ENCODE peak calls at places on chromosomes 11 and 22, in ten cellular contexts. G is activated T-helper 1 cell treated with anti-CD3 and anti-CD28 coated beads, Interleukin-12 subunit alpha, Interleukin-12 subunit beta, Interleukin-2, Interleukin-4 antibody, amounts not matched to agents 30 ng/mL and 10 ng/mL and 1 ng/mL, durations not matched to agents 14 hours and 24 hours and 36 hours; F is M059J; O is HT-29; E is astrocyte of the spinal cord; S is AG04450; Z is hippocampal formation; C is CD4-positive, alpha-beta memory T cell; W is activated CD4-positive, alpha-beta memory T cell treated with anti-CD3 and anti-CD28 coated beads, Interleukin-2, amount 10 ng/mL, durations not matched to agents 7 days and 5 days; R is anterior cingulate cortex. Y is an unnamed sample.

GRCh38 chr22:50545522-50546325 is at the start of gene KLHDC7B:
- DNase-seq in G (no peak), F (no peak), O (no peak), E (no peak), S (no peak), Z (no peak), C (no peak), W (peak; percentile 60), R (no peak), Y (no peak)

GRCh38 chr11:68432874-68433273 is 27.7 kb upstream of the PPP6R3 start:
- DNase-seq in G (no peak), F (no peak), O (no peak), E (no peak), S (no peak), Z (no peak), C (no peak), W (no peak), R (no peak), Y (no peak)

GRCh38 chr11:89457190-89457589 is 34.0 kb downstream of the NOX4 start:
- DNase-seq in G (no peak), F (no peak), O (no peak), E (no peak), S (no peak), Z (no peak), C (no peak), W (no peak), R (no peak), Y (no peak)

GRCh38 chr11:83727251-83727650 is 441.1 kb upstream of the CCDC90B start:
- DNase-seq in G (no peak), F (no peak), O (no peak), E (no peak), S (no peak), Z (no peak), C (no peak), W (no peak), R (no peak), Y (no peak)

GRCh38 chr11:29518389-29519174 is 498.2 kb downstream of the KCNA4 start:
- DNase-seq in G (no peak), F (no peak), O (peak; percentile 23), E (no peak), S (no peak), Z (no peak), C (no peak), W (no peak), R (no peak), Y (no peak)

GRCh38 chr11:117843666-117844484 is 19.3 kb upstream of the FXYD2 start:
- DNase-seq in G (peak; percentile 63), F (peak; percentile 36), O (peak; percentile 83), E (peak; percentile 71), S (peak; percentile 20), Z (peak; percentile 63), C (peak; percentile 78), W (peak; percentile 85), R (peak; percentile 76), Y (peak; percentile 46)

GRCh38 chr22:44823396-44823795 is 71.0 kb downstream of the ARHGAP8 start:
- DNase-seq in G (no peak), F (no peak), O (no peak), E (no peak), S (no peak), Z (no peak), C (no peak), W (no peak), R (no peak), Y (no peak)

GRCh38 chr11:119615003-119615878 is 113.8 kb downstream of the NECTIN1 start:
- DNase-seq in G (no peak), F (peak; percentile 91), O (peak; percentile 79), E (peak; percentile 73), S (peak; percentile 53), Z (peak; percentile 72), C (no peak), W (no peak), R (peak; percentile 59), Y (peak; percentile 70)

GRCh38 chr22:49727881-49728563 is 99.7 kb downstream of the BRD1 start:
- DNase-seq in G (no peak), F (no peak), O (no peak), E (no peak), S (no peak), Z (no peak), C (no peak), W (peak; percentile 3), R (no peak), Y (no peak)

GRCh38 chr22:36455571-36456458 is 25.6 kb downstream of the TXN2 start:
- DNase-seq in G (no peak), F (no peak), O (peak; percentile 44), E (no peak), S (no peak), Z (no peak), C (no peak), W (no peak), R (no peak), Y (no peak)

GRCh38 chr11:94576306-94576705 is 9.1 kb downstream of the PIWIL4 start:
- DNase-seq in G (no peak), F (no peak), O (no peak), E (no peak), S (no peak), Z (no peak), C (no peak), W (no peak), R (no peak), Y (no peak)